ENCODE peak calls at places on chromosome 20, in five cellular contexts. B, M, A, P and Q are unnamed samples.

GRCh38 chr20:24318569-24319352 is 150.7 kb upstream of the SYNDIG1 start:
- DNase-seq in P (no peak), M (no peak), A (no peak), B (no peak), Q (no peak)

GRCh38 chr20:50111120-50111828 is 1.7 kb downstream of the UBE2V1 start:
- DNase-seq in B (no peak), A (no peak), M (peak), P (no peak), Q (no peak)

GRCh38 chr20:57211949-57212889 is 54.2 kb downstream of the BMP7 start:
- DNase-seq in M (peak), A (no peak), B (no peak), P (peak), Q (peak)

GRCh38 chr20:58003525-58003924 is 224.9 kb downstream of the ANKRD60 start:
- DNase-seq in M (no peak), B (no peak), P (no peak), A (peak), Q (peak)

GRCh38 chr20:1664911-1665310 is 7.3 kb upstream of the SIRPG start:
- DNase-seq in A (no peak), B (peak), P (no peak), M (no peak), Q (no peak)

GRCh38 chr20:55135923-55136322 is 660.5 kb downstream of the DOK5 start:
- DNase-seq in A (no peak), M (no peak), P (no peak), B (no peak), Q (no peak)

GRCh38 chr20:49561256-49561655 is 6.7 kb downstream of the PTGIS start:
- DNase-seq in A (no peak), M (no peak), B (no peak), P (no peak), Q (no peak)

GRCh38 chr20:35560105-35560511 is 18.2 kb downstream of the ERGIC3 start:
- DNase-seq in M (no peak), P (peak), A (no peak), B (no peak), Q (peak)

GRCh38 chr20:34516874-34517542 is 786 bp downstream of the DYNLRB1 start:
- DNase-seq in B (peak), P (no peak), M (no peak), A (peak), Q (no peak)

GRCh38 chr20:32917191-32917950 is 58.6 kb downstream of the EFCAB8 start:
- DNase-seq in B (no peak), P (no peak), M (no peak), A (no peak), Q (no peak)

GRCh38 chr20:43680976-43681375 is 14.1 kb downstream of the MYBL2 start:
- DNase-seq in M (no peak), B (no peak), P (no peak), A (peak), Q (no peak)

GRCh38 chr20:50385733-50386640 is 124.2 kb upstream of the PTPN1 start:
- DNase-seq in A (no peak), P (peak), M (no peak), B (peak), Q (no peak)

GRCh38 chr20:2254333-2254732 is 41.5 kb upstream of the TGM3 start:
- DNase-seq in M (no peak), B (no peak), P (no peak), A (no peak), Q (no peak)

GRCh38 chr20:2820084-2820895 is 4.1 kb downstream of the TMEM239 start:
- DNase-seq in A (no peak), M (no peak), B (no peak), P (no peak), Q (no peak)

GRCh38 chr20:50563133-50563944 is 53.2 kb downstream of the PTPN1 start:
- DNase-seq in P (no peak), M (no peak), A (no peak), B (no peak), Q (no peak)

GRCh38 chr20:9503530-9504251 is 10.7 kb upstream of the LAMP5 start:
- DNase-seq in B (no peak), M (no peak), A (peak), P (no peak), Q (no peak)

GRCh38 chr20:38060536-38060935 is 27.0 kb downstream of the RPRD1B start:
- DNase-seq in P (no peak), M (no peak), A (no peak), B (no peak), Q (no peak)

GRCh38 chr20:17562804-17563305 is 7.0 kb upstream of the DSTN start:
- DNase-seq in M (no peak), A (no peak), B (no peak), P (no peak), Q (no peak)

GRCh38 chr20:45433316-45433715 is 17.4 kb downstream of the PIGT start:
- DNase-seq in B (no peak), A (no peak), P (peak), M (no peak), Q (no peak)